ENCODE peak calls at places on chromosomes 1 and 21, in nine cellular contexts. H, G, L, F, U, W, I, Q and J are unnamed samples.

GRCh38 chr21:38769253-38769780 is 36.4 kb upstream of the ETS2 start:
- DNase-seq in G (no peak), I (peak; percentile 38), L (no peak), F (no peak), W (no peak), Q (peak; percentile 26), U (no peak), H (no peak), J (no peak)

GRCh38 chr1:85146972-85147359 is 53.9 kb downstream of the SYDE2 start:
- DNase-seq in Q (peak; percentile 42), G (no peak), F (no peak), H (no peak), I (no peak), L (no peak), W (no peak), U (no peak), J (no peak)

GRCh38 chr1:94953741-94954140 is 26.8 kb upstream of the CNN3 start:
- DNase-seq in F (no peak), Q (no peak), I (no peak), W (no peak), U (no peak), L (no peak), G (no peak), H (no peak), J (no peak)

GRCh38 chr1:200889571-200889970 is 5.1 kb upstream of the INAVA start:
- DNase-seq in U (no peak), I (no peak), G (no peak), L (no peak), H (no peak), W (no peak), Q (no peak), F (no peak), J (no peak)

GRCh38 chr1:172457479-172458130 is 13.7 kb upstream of the PIGC start:
- DNase-seq in G (no peak), U (no peak), H (no peak), Q (no peak), F (no peak), I (no peak), W (no peak), L (no peak), J (no peak)

GRCh38 chr1:241357366-241358305 is 631 bp upstream of the RGS7 start:
- DNase-seq in L (no peak), W (no peak), U (no peak), F (no peak), I (no peak), Q (peak; percentile 12), G (no peak), H (no peak), J (no peak)

GRCh38 chr21:46151261-46151988 is 4.0 kb downstream of the FTCD start:
- DNase-seq in L (peak; percentile 50), Q (no peak), I (no peak), H (peak; percentile 47), U (no peak), F (peak; percentile 58), G (no peak), W (no peak), J (no peak)

GRCh38 chr1:155186955-155187891 is 13.6 kb downstream of the TRIM46 start:
- DNase-seq in U (no peak), H (peak; percentile 53), Q (no peak), L (no peak), G (no peak), I (no peak), F (peak; percentile 28), W (no peak), J (no peak)

GRCh38 chr21:42593007-42593814 is 60.2 kb upstream of the PDE9A start:
- DNase-seq in G (peak; percentile 80), L (peak; percentile 86), F (peak; percentile 80), U (peak; percentile 80), Q (peak; percentile 28), H (peak; percentile 75), I (peak; percentile 87), W (peak; percentile 68), J (peak; percentile 93)

GRCh38 chr1:181452746-181453145 is 30.6 kb upstream of the CACNA1E start:
- DNase-seq in F (no peak), I (no peak), Q (no peak), L (no peak), G (no peak), U (no peak), H (no peak), W (no peak), J (no peak)

GRCh38 chr1:201806801-201807200 is 22.2 kb upstream of the IPO9 start:
- DNase-seq in W (no peak), H (no peak), L (no peak), I (no peak), G (no peak), U (no peak), F (no peak), Q (no peak), J (no peak)

GRCh38 chr1:224435318-224435763 is 744 bp upstream of the WDR26 start:
- DNase-seq in Q (peak; percentile 86), L (no peak), U (peak; percentile 17), I (no peak), W (no peak), H (no peak), F (no peak), G (peak; percentile 33), J (peak; percentile 46)

GRCh38 chr1:114710360-114710759 is 6.2 kb downstream of the NRAS start:
- DNase-seq in I (no peak), G (no peak), H (no peak), Q (no peak), W (no peak), L (no peak), F (no peak), U (no peak), J (no peak)

GRCh38 chr1:13829152-13829769 is 129.3 kb downstream of the PRDM2 start:
- DNase-seq in Q (no peak), L (no peak), G (no peak), F (no peak), U (no peak), I (no peak), W (no peak), H (no peak), J (peak; percentile 13)
- TF ChIP-seq CTCF in Q (no peak), L (peak; percentile 15), G (peak; percentile 41), F (no peak), U (no peak), I (no peak), W (no peak), H (no peak), J (no peak)

GRCh38 chr1:117815926-117816325 is 113.5 kb downstream of the GDAP2 start:
- DNase-seq in L (peak; percentile 24), I (no peak), F (no peak), G (peak; percentile 6), W (no peak), H (no peak), Q (no peak), U (no peak), J (no peak)
- TF ChIP-seq CTCF in L (peak; percentile 25), I (no peak), F (no peak), G (peak; percentile 50), W (no peak), H (no peak), Q (no peak), U (peak; percentile 20), J (no peak)

DNA sequence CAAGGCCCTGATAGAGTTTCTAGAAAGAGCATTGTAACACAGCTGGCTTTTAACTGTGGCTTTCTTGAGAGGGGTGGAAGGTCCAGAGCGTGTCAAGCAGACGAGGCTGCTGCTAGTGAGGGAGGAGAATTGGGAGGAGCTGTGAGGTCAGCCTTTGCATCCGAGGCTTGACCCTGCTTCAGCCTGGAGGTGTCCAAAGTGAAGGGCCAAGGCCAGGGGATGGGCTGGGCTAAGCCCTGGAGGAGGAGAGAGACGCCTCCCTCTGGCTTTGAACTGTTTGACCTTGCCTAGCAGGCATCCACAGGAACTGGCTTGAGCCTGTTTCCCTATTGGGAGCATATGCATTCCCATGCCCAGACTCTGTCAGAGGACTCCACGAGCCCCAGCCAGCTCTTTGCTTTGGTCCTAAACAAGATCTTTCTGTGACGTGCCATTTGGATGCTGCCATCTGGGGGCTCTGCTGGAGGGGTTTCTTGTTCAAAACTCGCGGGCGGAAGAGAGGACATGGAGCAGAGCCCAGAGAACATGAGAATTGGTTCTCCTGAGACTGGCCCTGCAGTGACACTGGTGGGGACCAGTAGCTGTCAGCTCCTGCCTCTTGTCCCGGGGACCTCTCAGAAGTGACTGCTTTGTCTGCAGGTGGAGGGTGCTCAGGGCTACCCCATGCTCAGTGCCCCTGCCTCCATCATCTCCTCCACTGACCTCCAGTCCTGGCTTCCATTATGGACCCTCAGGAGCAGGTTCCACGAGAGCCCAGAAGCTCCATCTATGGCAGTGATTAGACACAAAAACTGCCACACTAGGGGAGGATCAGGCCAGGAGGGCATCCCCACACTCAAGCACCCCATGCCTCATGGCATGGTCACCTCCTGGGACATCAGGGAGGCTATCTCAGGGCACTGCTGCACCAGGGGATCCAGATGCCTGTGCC is 5.6 kb downstream of the ACTRT2 start:
- DNase-seq in I (no peak), G (no peak), L (no peak), Q (no peak), F (no peak), H (no peak), U (no peak), W (no peak), J (no peak)
- TF ChIP-seq CTCF in I (no peak), G (no peak), L (no peak), Q (no peak), F (no peak), H (no peak), U (no peak), W (no peak), J (no peak)

GRCh38 chr1:10604966-10605365 is 130.2 kb downstream of the PEX14 start:
- DNase-seq in W (no peak), H (no peak), U (no peak), G (no peak), F (no peak), L (no peak), I (no peak), Q (no peak), J (no peak)
- TF ChIP-seq CTCF in W (no peak), H (no peak), U (no peak), G (no peak), F (no peak), L (no peak), I (no peak), Q (no peak), J (no peak)

GRCh38 chr1:25565188-25565591 is 21.8 kb downstream of the LDLRAP1 start:
- DNase-seq in U (no peak), W (no peak), Q (no peak), L (no peak), H (no peak), G (peak; percentile 72), F (no peak), I (no peak), J (no peak)
- TF ChIP-seq CTCF in U (no peak), W (no peak), Q (no peak), L (no peak), H (no peak), G (no peak), F (no peak), I (no peak), J (no peak)

DNA sequence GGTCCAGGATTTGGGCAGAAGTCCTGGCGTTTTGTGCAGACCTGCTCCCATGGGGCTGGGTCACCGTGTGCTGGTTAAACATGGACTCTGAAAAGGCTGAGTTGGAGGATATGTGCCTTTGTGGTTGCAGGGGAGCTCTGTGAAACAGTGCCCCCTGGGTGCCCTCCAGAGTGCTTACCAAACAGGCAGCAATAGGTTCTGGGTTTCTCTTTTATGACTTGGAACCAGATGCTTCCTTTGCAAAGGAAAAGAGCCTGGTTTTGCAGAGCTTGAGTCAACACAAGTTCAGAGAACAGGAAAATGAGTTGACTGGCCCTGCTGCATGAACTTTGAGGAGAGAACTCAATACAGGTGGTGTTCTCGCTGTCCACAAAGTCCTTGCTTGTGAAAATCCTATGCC is 288.9 kb downstream of the TM2D1 start:
- DNase-seq in Q (peak; percentile 9), H (no peak), F (no peak), L (no peak), G (no peak), I (no peak), W (no peak), U (no peak), J (no peak)
- TF ChIP-seq CTCF in Q (no peak), H (no peak), F (peak; percentile 8), L (no peak), G (peak; percentile 35), I (no peak), W (no peak), U (no peak), J (no peak)

GRCh38 chr1:37667023-37667769 is 25.1 kb upstream of the CDCA8 start:
- DNase-seq in G (no peak), U (no peak), W (peak; percentile 52), Q (no peak), I (no peak), H (no peak), L (peak; percentile 74), F (no peak), J (no peak)
- TF ChIP-seq CTCF in G (no peak), U (no peak), W (peak; percentile 8), Q (no peak), I (no peak), H (no peak), L (no peak), F (no peak), J (no peak)